ENCODE peak calls at places on chromosomes 7 and 10, in four cellular contexts. L is lung microvascular endothelial cell; K is stimulated activated CD4-positive, alpha-beta T cell treated with anti-CD3 and anti-CD28 coated beads, TNF-alpha, amount 100 ng/mL, for 24 hours; Z is endothelial cell of umbilical vein. F is an unnamed sample.

GRCh38 chr10:91211675-91212074 is 8.8 kb upstream of the PCGF5 start:
- DNase-seq in L (no peak), K (no peak), Z (no peak), F (no peak)

GRCh38 chr7:152893801-152894294 is 134.3 kb downstream of the ACTR3B start:
- DNase-seq in L (no peak), K (no peak), Z (no peak), F (no peak)

GRCh38 chr10:29998142-29998808 is 61.1 kb downstream of the JCAD start:
- DNase-seq in L (peak), K (peak), Z (peak), F (peak)

GRCh38 chr10:97136744-97137143 is 49.0 kb downstream of the SLIT1 start:
- DNase-seq in L (no peak), K (no peak), Z (no peak), F (no peak)

GRCh38 chr7:21611129-21611528 is 68.3 kb downstream of the DNAH11 start:
- DNase-seq in L (no peak), K (no peak), Z (no peak), F (no peak)

GRCh38 chr10:52357986-52358385 is 43.9 kb downstream of the DKK1 start:
- DNase-seq in L (no peak), K (no peak), Z (no peak), F (no peak)

GRCh38 chr7:133112976-133113375 is 31.1 kb upstream of the CHCHD3 start:
- DNase-seq in L (no peak), K (no peak), Z (no peak), F (no peak)

GRCh38 chr10:48568131-48568530 is 36.7 kb downstream of the ARHGAP22 start:
- DNase-seq in L (no peak), K (no peak), Z (no peak), F (no peak)

GRCh38 chr10:86520871-86521619 is 547 bp downstream of the WAPL start:
- DNase-seq in L (no peak), K (peak), Z (peak), F (peak)

GRCh38 chr10:62479523-62479922 is 105.4 kb downstream of the ZNF365 start:
- DNase-seq in L (no peak), K (no peak), Z (no peak), F (no peak)

GRCh38 chr10:74018241-74018640 is 20.3 kb downstream of the VCL start:
- DNase-seq in L (no peak), K (no peak), Z (no peak), F (no peak)

GRCh38 chr10:76981251-76981650 is 656.4 kb downstream of the KCNMA1 start:
- DNase-seq in L (no peak), K (no peak), Z (no peak), F (no peak)

GRCh38 chr7:137519964-137520363 is 176.4 kb upstream of the PTN start:
- DNase-seq in L (no peak), K (no peak), Z (no peak), F (no peak)

GRCh38 chr10:95819620-95820329 is 63.8 kb downstream of the ENTPD1 start:
- DNase-seq in L (peak), K (no peak), Z (peak), F (no peak)

GRCh38 chr10:34667177-34667576 is 147.9 kb downstream of the PARD3 start:
- DNase-seq in L (no peak), K (no peak), Z (no peak), F (no peak)